ENCODE peak calls at places on chromosome 4, in nine cellular contexts. Y is CD8-positive, alpha-beta T cell; P is RKO; U is pulmonary artery endothelial cell; I is activated CD4-positive, alpha-beta T cell treated with anti-CD3 and anti-CD28 coated beads, Interleukin-2, amount 50 U/mL, for 48 hours; S is NCI-H1930; X is ELF-1; C is stimulated activated CD4-positive, alpha-beta T cell treated with anti-CD3 and anti-CD28 coated beads, Interleukin-2, amount 100 ng/mL, for 48 hours; R is OCI-LY7. V is an unnamed sample.

GRCh38 chr4:11487876-11488545 is 59.3 kb upstream of the HS3ST1 start:
- DNase-seq in U (no peak), R (no peak), S (no peak), Y (no peak), I (no peak), P (no peak), C (no peak), X (no peak), V (no peak)

GRCh38 chr4:86556791-86557415 is 37.2 kb upstream of the PTPN13 start:
- DNase-seq in C (no peak), I (no peak), U (no peak), R (no peak), S (no peak), Y (no peak), P (no peak), X (no peak), V (no peak)

GRCh38 chr4:19780871-19781270 is 470.8 kb upstream of the SLIT2 start:
- DNase-seq in Y (no peak), C (no peak), U (no peak), R (no peak), X (no peak), I (no peak), P (no peak), S (no peak), V (no peak)

GRCh38 chr4:18022572-18023039 is 1.1 kb upstream of the LCORL start:
- DNase-seq in S (no peak), C (no peak), X (no peak), Y (no peak), U (no peak), R (no peak), P (no peak), I (no peak), V (no peak)

GRCh38 chr4:101178731-101179130 is 168.6 kb downstream of the PPP3CA start:
- DNase-seq in X (no peak), Y (no peak), I (no peak), U (no peak), R (no peak), S (no peak), C (no peak), P (no peak), V (no peak)

GRCh38 chr4:23978031-23978430 is 88.2 kb upstream of the PPARGC1A start:
- DNase-seq in Y (no peak), X (no peak), R (no peak), S (no peak), P (no peak), U (no peak), I (no peak), C (no peak), V (no peak)

GRCh38 chr4:25376754-25377571 is at the start of gene ANAPC4:
- DNase-seq in P (peak; percentile 91), U (peak; percentile 67), I (peak; percentile 99), C (peak; percentile 97), X (peak; percentile 91), R (peak; percentile 96), Y (peak; percentile 98), S (peak; percentile 92), V (peak; percentile 99)

GRCh38 chr4:149279331-149279730 is 536.3 kb downstream of the IQCM start:
- DNase-seq in Y (no peak), S (no peak), P (no peak), U (no peak), X (no peak), I (no peak), R (no peak), C (no peak), V (no peak)

GRCh38 chr4:139392797-139393196 is 61.1 kb upstream of the RAB33B start:
- DNase-seq in Y (no peak), P (no peak), I (no peak), C (no peak), U (no peak), X (no peak), S (no peak), R (no peak), V (no peak)

GRCh38 chr4:13989496-13989895 is 362.0 kb upstream of the BOD1L1 start:
- DNase-seq in X (no peak), U (no peak), C (no peak), I (no peak), S (no peak), R (no peak), P (no peak), Y (no peak), V (no peak)

GRCh38 chr4:120918788-120919187 is 3.7 kb downstream of the PRDM5 start:
- DNase-seq in U (no peak), P (no peak), X (peak; percentile 4), C (no peak), I (no peak), R (no peak), Y (no peak), S (no peak), V (no peak)

GRCh38 chr4:153523941-153524386 is 57.8 kb downstream of the TMEM131L start:
- DNase-seq in S (no peak), Y (no peak), C (no peak), P (no peak), X (peak; percentile 68), R (no peak), I (no peak), U (no peak), V (no peak)

GRCh38 chr4:159884989-159885388 is 782.1 kb downstream of the RAPGEF2 start:
- DNase-seq in P (no peak), S (no peak), C (no peak), I (no peak), X (no peak), Y (no peak), U (no peak), R (no peak), V (no peak)

GRCh38 chr4:181821039-181822004 is 421.9 kb upstream of the TENM3 start:
- DNase-seq in U (no peak), I (no peak), S (peak; percentile 13), P (no peak), R (no peak), X (no peak), C (no peak), Y (no peak), V (no peak)

GRCh38 chr4:56345461-56345860 is 41.8 kb downstream of the AASDH start:
- DNase-seq in Y (no peak), X (no peak), P (no peak), R (no peak), C (no peak), S (no peak), I (no peak), U (no peak), V (no peak)

GRCh38 chr4:13627185-13627605 is 330 bp downstream of the BOD1L1 start:
- DNase-seq in Y (peak; percentile 34), C (peak; percentile 15), S (no peak), X (peak; percentile 32), R (peak; percentile 55), U (no peak), I (peak; percentile 38), P (peak; percentile 49), V (peak; percentile 68)

GRCh38 chr4:72442715-72443114 is 126.3 kb downstream of the ADAMTS3 start:
- DNase-seq in Y (no peak), C (no peak), R (no peak), I (no peak), U (no peak), X (no peak), S (no peak), P (no peak), V (no peak)

GRCh38 chr4:2269206-2269531 is 7.3 kb upstream of the MXD4 start:
- DNase-seq in P (no peak), S (no peak), X (no peak), U (no peak), I (no peak), C (no peak), Y (no peak), R (no peak), V (no peak)

GRCh38 chr4:26248647-26249046 is 72.2 kb upstream of the RBPJ start:
- DNase-seq in Y (no peak), P (no peak), I (no peak), R (no peak), C (no peak), S (no peak), U (no peak), X (no peak), V (no peak)

GRCh38 chr4:6562931-6563901 is 11.8 kb upstream of the MAN2B2 start:
- DNase-seq in Y (no peak), I (no peak), R (no peak), U (no peak), C (no peak), S (no peak), P (no peak), X (peak; percentile 54), V (no peak)

GRCh38 chr4:113591982-113592381 is 169.6 kb downstream of the CAMK2D start:
- DNase-seq in I (no peak), R (no peak), P (no peak), Y (no peak), S (no peak), U (no peak), C (no peak), X (no peak), V (no peak)

GRCh38 chr4:124018383-124019317 is 622.1 kb downstream of the SPRY1 start:
- DNase-seq in P (peak; percentile 6), S (no peak), X (peak; percentile 88), U (peak; percentile 37), Y (no peak), R (peak; percentile 87), I (no peak), C (no peak), V (peak; percentile 40)

GRCh38 chr4:162865102-162865501 is 301.6 kb downstream of the NAF1 start:
- DNase-seq in P (no peak), X (peak; percentile 4), U (no peak), C (no peak), R (peak; percentile 4), I (no peak), S (no peak), Y (no peak), V (peak; percentile 74)

GRCh38 chr4:110886270-110886669 is 263.4 kb upstream of the PITX2 start:
- DNase-seq in U (no peak), X (no peak), Y (no peak), P (no peak), S (no peak), C (no peak), R (no peak), I (no peak), V (no peak)

GRCh38 chr4:175339100-175339707 is 421.0 kb downstream of the ADAM29 start:
- DNase-seq in Y (no peak), R (no peak), C (no peak), X (no peak), I (no peak), S (no peak), P (no peak), U (no peak), V (no peak)

GRCh38 chr4:89661490-89661889 is 175.5 kb downstream of the SNCA start:
- DNase-seq in S (no peak), I (no peak), Y (no peak), P (peak; percentile 1), R (no peak), C (no peak), U (no peak), X (peak; percentile 37), V (no peak)

GRCh38 chr4:166895771-166896170 is 338.5 kb downstream of the SPOCK3 start:
- DNase-seq in Y (no peak), I (no peak), P (no peak), R (no peak), U (no peak), C (no peak), X (no peak), S (no peak), V (no peak)

GRCh38 chr4:105241456-105241855 is 94.8 kb downstream of the TET2 start:
- DNase-seq in X (no peak), R (no peak), Y (no peak), P (no peak), U (no peak), I (no peak), S (no peak), C (no peak), V (no peak)

GRCh38 chr4:120211408-120212015 is 144.9 kb upstream of the MAD2L1 start:
- DNase-seq in U (no peak), X (no peak), C (no peak), I (no peak), Y (no peak), R (no peak), S (no peak), P (no peak), V (no peak)

GRCh38 chr4:79042079-79042674 is 102.9 kb upstream of the PAQR3 start:
- DNase-seq in R (peak; percentile 13), X (no peak), P (peak; percentile 58), Y (no peak), C (no peak), S (no peak), I (no peak), U (no peak), V (peak; percentile 48)

GRCh38 chr4:158193171-158193749 is 17.0 kb upstream of the TMEM144 start:
- DNase-seq in R (peak; percentile 13), U (no peak), I (no peak), C (no peak), X (no peak), S (no peak), Y (no peak), P (peak; percentile 64), V (peak; percentile 75)

V was measured in Karpas-422.